ENCODE peak calls at places on chromosomes 5 and 9, in six cellular contexts. T is stomach, Q is transverse colon, K is GM12891, A is breast epithelium, H is SK-N-MC. J is an unnamed sample.

GRCh38 chr5:37777472-37778135 is 62.2 kb downstream of the GDNF start:
- DNase-seq in T (peak; percentile 34), Q (peak; percentile 39), K (no peak), A (no peak), H (no peak), J (no peak)

GRCh38 chr5:31193591-31194457 is at the start of gene CDH6:
- DNase-seq in T (no peak), Q (peak; percentile 9), K (no peak), A (no peak), H (no peak), J (no peak)

GRCh38 chr9:110047232-110047954 is 160.6 kb downstream of the C9orf152 start:
- DNase-seq in T (no peak), Q (no peak), K (no peak), A (no peak), H (no peak), J (no peak)

GRCh38 chr9:111691686-111692329 is 30.4 kb downstream of the GNG10 start:
- DNase-seq in T (no peak), Q (no peak), K (no peak), A (no peak), H (peak; percentile 52), J (no peak)

GRCh38 chr5:116652196-116652729 is 77.6 kb upstream of the SEMA6A start:
- DNase-seq in T (no peak), Q (no peak), K (no peak), A (no peak), H (no peak), J (no peak)

GRCh38 chr5:501833-502184 is 22.4 kb downstream of the SLC9A3 start:
- DNase-seq in T (no peak), Q (no peak), K (no peak), A (no peak), H (no peak), J (no peak)

GRCh38 chr9:73680831-73681230 is 529.2 kb downstream of the ANXA1 start:
- DNase-seq in T (no peak), Q (no peak), K (no peak), A (no peak), H (no peak), J (no peak)

GRCh38 chr5:79773612-79774011 is 84.0 kb downstream of the CMYA5 start:
- DNase-seq in T (no peak), Q (no peak), K (no peak), A (no peak), H (no peak), J (no peak)

GRCh38 chr5:146766013-146766412 is 112.5 kb downstream of the PPP2R2B start:
- DNase-seq in T (no peak), Q (no peak), K (no peak), A (no peak), H (no peak), J (no peak)

GRCh38 chr9:8437878-8438277 is 638.3 kb upstream of the DMAC1 start:
- DNase-seq in T (no peak), Q (no peak), K (no peak), A (no peak), H (no peak), J (no peak)

GRCh38 chr5:53366245-53366644 is 114.2 kb upstream of the FST start:
- DNase-seq in T (no peak), Q (no peak), K (no peak), A (no peak), H (no peak), J (no peak)

GRCh38 chr9:136951541-136952353 is at the start of gene LCN12:
- DNase-seq in T (no peak), Q (no peak), K (no peak), A (no peak), H (no peak), J (no peak)

GRCh38 chr9:136950656-136951030 is 1.4 kb upstream of the LCN12 start:
- DNase-seq in T (no peak), Q (no peak), K (no peak), A (no peak), H (no peak), J (no peak)

GRCh38 chr9:136947955-136948510 is 3.0 kb downstream of the C8G start:
- DNase-seq in T (peak; percentile 60), Q (peak; percentile 64), K (no peak), A (no peak), H (no peak), J (no peak)

GRCh38 chr9:136949239-136949816 is 2.7 kb upstream of the LCN12 start:
- DNase-seq in T (no peak), Q (no peak), K (no peak), A (no peak), H (no peak), J (no peak)

DNA sequence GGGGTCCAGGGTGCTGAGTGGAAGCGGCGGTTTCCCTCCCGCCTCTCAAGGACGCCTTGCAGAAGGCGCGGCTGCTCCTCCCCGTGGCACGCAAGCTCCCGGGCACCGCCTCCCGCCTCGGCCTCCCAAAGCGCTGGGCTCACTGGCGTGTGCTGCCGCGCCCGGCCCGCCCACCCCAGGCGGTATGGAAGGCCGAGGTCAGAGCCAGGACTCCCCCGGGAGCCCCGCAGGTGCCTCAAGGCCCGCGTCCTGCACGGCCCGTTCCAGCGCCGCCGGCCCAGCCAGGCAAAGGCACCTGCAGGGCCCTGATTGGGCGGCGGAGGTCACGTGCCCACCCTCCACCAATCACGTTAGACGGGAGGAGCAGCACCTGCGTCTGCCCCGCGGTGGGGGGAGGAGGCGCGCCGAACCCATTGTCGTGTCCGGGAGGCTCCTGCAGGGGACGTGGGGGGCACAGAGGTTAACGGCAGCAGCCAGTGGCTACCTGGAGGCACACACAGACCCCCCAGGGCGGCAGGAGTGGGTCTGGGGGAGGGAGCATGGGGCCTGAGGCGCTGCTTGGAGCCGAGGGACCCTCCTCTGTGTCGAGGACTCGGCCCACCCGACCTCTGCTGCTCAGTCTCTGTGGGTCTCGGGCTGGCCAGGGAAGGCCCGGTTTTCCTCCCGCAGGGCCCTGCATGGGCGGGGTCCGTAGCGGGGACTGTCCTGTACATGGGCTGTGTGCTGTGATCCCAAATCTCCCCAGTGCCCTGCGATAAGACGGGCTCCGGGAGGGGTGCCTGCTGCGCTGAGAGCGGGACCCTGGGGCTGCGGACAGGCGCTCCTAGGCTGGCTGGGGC is 2.0 kb upstream of the LCN12 start:
- DNase-seq in T (peak; percentile 98), Q (peak; percentile 98), K (peak; percentile 100), A (peak; percentile 98), H (peak; percentile 20), J (peak; percentile 95)
- TF ChIP-seq POLR2AphosphoS5 in T (peak; percentile 96), Q (peak; percentile 94), K (no peak), A (peak; percentile 43), H (peak; percentile 93), J (peak; percentile 88)

GRCh38 chr5:124746916-124747769 is 704 bp upstream of the ZNF608 start:
- DNase-seq in T (peak; percentile 79), Q (peak; percentile 83), K (no peak), A (peak; percentile 63), H (no peak), J (peak; percentile 89)

GRCh38 chr5:124746252-124746915 is at the start of gene ZNF608:
- DNase-seq in T (no peak), Q (peak; percentile 29), K (no peak), A (no peak), H (no peak), J (peak; percentile 39)

GRCh38 chr5:124751031-124751430 is 4.6 kb upstream of the ZNF608 start:
- DNase-seq in T (no peak), Q (no peak), K (no peak), A (no peak), H (no peak), J (no peak)

GRCh38 chr5:124747770-124748686 is 1.6 kb upstream of the ZNF608 start:
- DNase-seq in T (no peak), Q (no peak), K (no peak), A (no peak), H (no peak), J (no peak)

GRCh38 chr5:124748687-124749594 is 2.5 kb upstream of the ZNF608 start:
- DNase-seq in T (peak; percentile 80), Q (peak; percentile 87), K (peak; percentile 36), A (peak; percentile 72), H (peak; percentile 81), J (peak; percentile 93)
- TF ChIP-seq POLR2AphosphoS5 in T (peak; percentile 80), Q (peak; percentile 95), K (peak; percentile 26), A (peak; percentile 20), H (peak; percentile 86), J (peak; percentile 72)

DNA sequence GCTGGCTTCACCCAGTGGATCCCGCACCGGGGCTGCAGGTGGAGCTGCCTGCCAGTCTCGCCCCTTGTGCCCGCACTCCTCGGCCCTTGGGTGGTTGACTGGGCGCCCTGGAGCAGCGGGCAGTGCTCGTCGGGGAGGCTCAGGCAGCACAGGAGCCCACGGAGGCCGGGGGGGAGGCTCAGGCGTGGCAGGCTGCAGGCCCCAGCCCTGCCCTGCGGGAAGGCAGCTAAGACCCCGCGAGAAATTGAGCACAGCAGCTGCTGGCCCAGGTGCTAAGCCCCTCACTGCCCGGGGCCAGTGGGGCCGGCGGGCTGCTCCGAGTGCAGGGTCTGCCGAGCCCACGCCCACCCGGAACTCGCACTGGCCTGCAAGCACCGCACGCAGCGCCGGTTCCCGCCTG is 3.7 kb upstream of the ADAMTS6 start:
- DNase-seq in T (no peak), Q (no peak), K (no peak), A (no peak), H (no peak), J (no peak)
- TF ChIP-seq POLR2AphosphoS5 in T (no peak), Q (no peak), K (no peak), A (no peak), H (no peak), J (no peak)

DNA sequence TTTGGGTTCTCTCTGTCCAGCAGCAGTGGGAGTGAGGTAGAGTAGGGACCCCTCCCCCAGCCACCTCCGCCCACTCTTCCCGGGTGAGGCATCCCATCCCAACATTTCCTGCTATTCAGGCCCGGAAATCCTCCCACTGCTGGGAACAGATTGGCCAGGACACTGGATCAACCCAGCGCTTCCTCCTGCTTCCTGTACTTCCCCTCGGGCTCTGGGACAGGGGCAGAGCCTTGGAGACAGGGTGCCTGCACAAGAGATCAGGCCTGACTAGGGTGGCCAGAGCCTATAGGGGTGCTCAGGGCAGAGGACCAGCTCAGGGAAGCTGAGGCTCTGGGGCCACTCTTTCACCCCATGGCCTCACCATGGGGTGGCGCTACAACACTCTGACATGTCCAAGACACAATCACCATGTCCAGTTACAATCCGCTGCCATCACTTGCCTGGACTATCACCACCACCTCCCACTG is 14.5 kb downstream of the SH2D3C start:
- DNase-seq in T (peak; percentile 59), Q (peak; percentile 66), K (no peak), A (no peak), H (no peak), J (no peak)
- TF ChIP-seq POLR2AphosphoS5 in T (peak; percentile 58), Q (peak; percentile 10), K (no peak), A (peak; percentile 84), H (no peak), J (no peak)

GRCh38 chr9:88998911-88999310 is 7.6 kb downstream of the S1PR3 start:
- DNase-seq in T (peak; percentile 58), Q (no peak), K (no peak), A (no peak), H (no peak), J (no peak)
- TF ChIP-seq POLR2AphosphoS5 in T (peak; percentile 51), Q (peak; percentile 11), K (no peak), A (no peak), H (no peak), J (no peak)

GRCh38 chr5:177457239-177458121 is 10.9 kb downstream of the PRR7 start:
- DNase-seq in T (peak; percentile 77), Q (peak; percentile 76), K (peak; percentile 96), A (no peak), H (peak; percentile 48), J (peak; percentile 63)
- TF ChIP-seq POLR2AphosphoS5 in T (peak; percentile 63), Q (no peak), K (no peak), A (no peak), H (peak; percentile 15), J (peak; percentile 45)